ENCODE peak calls at places on chromosomes 5 and 9, in six cellular contexts. W, C, F, U, B and A are unnamed samples.

GRCh38 chr9:110106698-110107097 is 101.3 kb downstream of the C9orf152 start:
- DNase-seq in U (no peak), W (no peak), B (no peak), F (peak), C (no peak), A (no peak)

GRCh38 chr5:135222171-135222681 is 176.8 kb downstream of the MACROH2A1 start:
- DNase-seq in F (no peak), U (peak), B (no peak), C (no peak), W (no peak), A (no peak)

GRCh38 chr5:98428806-98429205 is 344.7 kb upstream of the RGMB start:
- DNase-seq in F (no peak), U (no peak), W (no peak), B (peak), C (peak), A (no peak)

GRCh38 chr5:122183098-122183794 is 53.9 kb downstream of the ZNF474 start:
- DNase-seq in W (peak), B (no peak), U (peak), F (no peak), C (no peak), A (peak)

GRCh38 chr9:111916234-111916645 is 19.6 kb downstream of the UGCG start:
- DNase-seq in B (peak), F (no peak), W (no peak), C (no peak), U (no peak), A (no peak)

GRCh38 chr5:154366353-154366752 is 79.4 kb upstream of the SAP30L start:
- DNase-seq in F (no peak), W (no peak), U (no peak), C (no peak), B (no peak), A (no peak)

GRCh38 chr9:94084314-94084713 is at the start of gene PTPDC1:
- DNase-seq in U (peak), C (no peak), W (no peak), F (peak), B (no peak), A (no peak)

GRCh38 chr9:94212531-94212930 is 46.6 kb upstream of the ZNF169 start:
- DNase-seq in C (no peak), F (no peak), U (peak), W (no peak), B (no peak), A (no peak)

GRCh38 chr9:84874583-84874982 is 205.1 kb downstream of the NTRK2 start:
- DNase-seq in W (no peak), U (no peak), C (no peak), F (no peak), B (no peak), A (no peak)

GRCh38 chr5:76765249-76765648 is 49.3 kb downstream of the F2R start:
- DNase-seq in U (no peak), W (no peak), C (no peak), B (no peak), F (no peak), A (no peak)

GRCh38 chr5:126124706-126125345 is 298.4 kb upstream of the GRAMD2B start:
- DNase-seq in U (no peak), C (no peak), B (no peak), W (no peak), F (no peak), A (no peak)

GRCh38 chr5:150255659-150256415 is 33.7 kb downstream of the CAMK2A start:
- DNase-seq in C (no peak), B (no peak), W (no peak), U (no peak), F (peak), A (no peak)

GRCh38 chr5:172789687-172790495 is 18.9 kb upstream of the DUSP1 start:
- DNase-seq in W (no peak), U (peak), F (peak), C (no peak), B (no peak), A (peak)

GRCh38 chr9:89771205-89771604 is 166.4 kb downstream of the GADD45G start:
- DNase-seq in B (no peak), U (no peak), C (no peak), W (no peak), F (no peak), A (no peak)

GRCh38 chr9:128917151-128917849 is 3.5 kb upstream of the PHYHD1 start:
- DNase-seq in F (no peak), B (no peak), C (no peak), U (peak), W (peak), A (peak)

GRCh38 chr9:32723801-32724200 is 59.5 kb upstream of the TMEM215 start:
- DNase-seq in B (no peak), W (no peak), C (no peak), U (no peak), F (no peak), A (no peak)

GRCh38 chr9:84493284-84493947 is 152.9 kb upstream of the SLC28A3 start:
- DNase-seq in U (peak), C (no peak), B (no peak), W (no peak), F (peak), A (no peak)

GRCh38 chr5:17216176-17216973 is 1.1 kb upstream of the BASP1 start:
- DNase-seq in B (peak), F (peak), C (peak), U (peak), W (peak), A (peak)

GRCh38 chr9:125409637-125410521 is 148.3 kb downstream of the GAPVD1 start:
- DNase-seq in F (peak), U (peak), C (peak), W (no peak), B (peak), A (peak)

GRCh38 chr5:153515269-153515668 is 24.8 kb downstream of the GRIA1 start:
- DNase-seq in F (no peak), B (no peak), U (no peak), C (no peak), W (no peak), A (no peak)

GRCh38 chr5:2149196-2149541 is 266.4 kb upstream of the IRX4 start:
- DNase-seq in U (peak), B (no peak), C (no peak), W (no peak), F (no peak), A (no peak)

GRCh38 chr5:137573376-137573775 is 74.2 kb upstream of the SPOCK1 start:
- DNase-seq in C (no peak), B (no peak), F (no peak), W (no peak), U (no peak), A (no peak)

GRCh38 chr5:6448622-6449464 is at the start of gene UBE2QL1:
- DNase-seq in C (no peak), W (peak), U (peak), F (peak), B (peak), A (peak)